ENCODE peak calls at places on chromosome X, in ten cellular contexts. S, F, D, C, M, Q, N, L, J and B are unnamed samples.
A peak's percentile ranks its signal among the peaks of the same experiment; 100 is the strongest.

GRCh38 chrX:9260603-9261002 is 204.3 kb upstream of the TBL1X start:
- DNase-seq in S (no peak), F (no peak), D (no peak), C (no peak), M (no peak), Q (no peak), N (no peak), L (no peak), J (no peak), B (no peak)

GRCh38 chrX:153459976-153460375 is 10.4 kb downstream of the HAUS7 start:
- DNase-seq in S (peak; percentile 35), F (no peak), D (no peak), C (no peak), M (no peak), Q (no peak), N (no peak), L (no peak), J (no peak), B (no peak)

GRCh38 chrX:49995021-49995731 is 72.8 kb downstream of the CLCN5 start:
- DNase-seq in S (peak; percentile 77), F (no peak), D (no peak), C (no peak), M (peak; percentile 4), Q (no peak), N (no peak), L (peak; percentile 28), J (no peak), B (no peak)

GRCh38 chrX:119516157-119516702 is 48.0 kb downstream of the SLC25A5 start:
- DNase-seq in S (peak; percentile 78), F (no peak), D (peak; percentile 32), C (peak; percentile 39), M (peak; percentile 76), Q (no peak), N (peak; percentile 23), L (peak; percentile 39), J (no peak), B (peak; percentile 27)

GRCh38 chrX:33198561-33199279 is 12.6 kb downstream of the DMD start:
- DNase-seq in S (no peak), F (no peak), D (no peak), C (no peak), M (no peak), Q (no peak), N (no peak), L (no peak), J (no peak), B (no peak)

GRCh38 chrX:71128166-71128833 is 9.9 kb downstream of the MED12 start:
- DNase-seq in S (peak; percentile 2), F (no peak), D (no peak), C (no peak), M (no peak), Q (no peak), N (no peak), L (no peak), J (no peak), B (no peak)

GRCh38 chrX:71919436-71919835 is 8.8 kb downstream of the NHSL2 start:
- DNase-seq in S (peak; percentile 53), F (no peak), D (no peak), C (no peak), M (no peak), Q (no peak), N (no peak), L (no peak), J (no peak), B (no peak)

GRCh38 chrX:119240356-119240755 is 4.3 kb downstream of the PGRMC1 start:
- DNase-seq in S (peak; percentile 46), F (no peak), D (no peak), C (no peak), M (no peak), Q (no peak), N (no peak), L (no peak), J (no peak), B (no peak)

GRCh38 chrX:22748093-22748999 is 251.4 kb upstream of the DDX53 start:
- DNase-seq in S (peak; percentile 57), F (peak; percentile 9), D (peak; percentile 23), C (no peak), M (peak; percentile 32), Q (no peak), N (peak; percentile 35), L (peak; percentile 19), J (peak; percentile 18), B (peak; percentile 50)

GRCh38 chrX:150759568-150760416 is 66.6 kb downstream of the MTMR1 start:
- DNase-seq in S (no peak), F (no peak), D (no peak), C (no peak), M (no peak), Q (peak; percentile 28), N (no peak), L (no peak), J (no peak), B (no peak)

GRCh38 chrX:39605866-39606265 is 491.9 kb downstream of the BCOR start:
- DNase-seq in S (no peak), F (no peak), D (no peak), C (no peak), M (no peak), Q (no peak), N (no peak), L (no peak), J (no peak), B (no peak)

GRCh38 chrX:154411322-154411980 is at the start of gene TAFAZZIN:
- DNase-seq in S (peak; percentile 66), F (no peak), D (peak; percentile 71), C (no peak), M (peak; percentile 82), Q (no peak), N (peak; percentile 84), L (no peak), J (peak; percentile 45), B (peak; percentile 79)

GRCh38 chrX:85084770-85085393 is 81.2 kb downstream of the APOOL start:
- DNase-seq in S (peak; percentile 40), F (no peak), D (peak; percentile 10), C (peak; percentile 8), M (peak; percentile 40), Q (no peak), N (no peak), L (peak; percentile 1), J (no peak), B (peak; percentile 5)
- TF ChIP-seq CTCF in S (peak; percentile 69), F (no peak), D (peak; percentile 70), C (peak; percentile 65), M (peak; percentile 39), Q (peak; percentile 87), N (peak; percentile 58), L (no peak), J (peak; percentile 59), B (peak; percentile 73)

DNA sequence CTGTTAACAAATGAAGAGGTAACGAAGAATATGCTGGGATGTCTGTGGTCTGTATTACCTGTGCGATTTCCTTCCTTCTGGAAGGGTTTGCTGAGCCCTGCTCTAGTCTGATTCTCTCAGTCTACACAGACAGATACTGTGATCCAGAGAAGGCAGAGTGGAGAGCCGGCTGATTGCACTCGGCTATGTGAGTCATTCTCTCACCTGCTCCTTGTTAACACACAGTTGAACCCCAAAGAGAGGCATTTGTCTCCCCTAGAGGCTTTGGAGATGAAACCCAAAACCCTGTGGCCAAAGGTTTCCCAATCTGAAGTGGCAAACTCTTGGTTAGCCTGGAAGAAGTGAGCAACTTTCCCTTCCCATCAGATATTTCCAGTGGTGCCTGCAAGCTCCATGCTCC is 78.1 kb upstream of the GPC4 start:
- DNase-seq in S (no peak), F (no peak), D (no peak), C (no peak), M (no peak), Q (no peak), N (no peak), L (no peak), J (no peak), B (no peak)
- H3K4me1 ChIP-seq in S (no peaks in the 10 kb centered on the region), F (no peaks in the 10 kb centered on the region), D (no peaks in the 10 kb centered on the region), C (no peaks in the 10 kb centered on the region), M (no peaks in the 10 kb centered on the region), Q (no peaks in the 10 kb centered on the region), N (peaks cover 4% of the 10 kb centered on the region), L (no peaks in the 10 kb centered on the region), J (no peaks in the 10 kb centered on the region), B (no peaks in the 10 kb centered on the region)

GRCh38 chrX:371907-372306 is 14.8 kb downstream of the PPP2R3B start:
- DNase-seq in S (no peak), F (no peak), D (no peak), C (no peak), M (peak; percentile 8), Q (no peak), N (no peak), L (no peak), J (no peak), B (no peak)

GRCh38 chrX:369563-370101 is 17.1 kb downstream of the PPP2R3B start:
- DNase-seq in S (no peak), F (no peak), D (no peak), C (no peak), M (no peak), Q (no peak), N (no peak), L (no peak), J (no peak), B (no peak)

GRCh38 chrX:372856-373640 is 13.7 kb downstream of the PPP2R3B start:
- DNase-seq in S (peak; percentile 29), F (no peak), D (no peak), C (no peak), M (no peak), Q (no peak), N (no peak), L (no peak), J (no peak), B (no peak)

GRCh38 chrX:370244-370962 is 16.3 kb downstream of the PPP2R3B start:
- DNase-seq in S (no peak), F (no peak), D (no peak), C (no peak), M (no peak), Q (no peak), N (no peak), L (no peak), J (no peak), B (no peak)

DNA sequence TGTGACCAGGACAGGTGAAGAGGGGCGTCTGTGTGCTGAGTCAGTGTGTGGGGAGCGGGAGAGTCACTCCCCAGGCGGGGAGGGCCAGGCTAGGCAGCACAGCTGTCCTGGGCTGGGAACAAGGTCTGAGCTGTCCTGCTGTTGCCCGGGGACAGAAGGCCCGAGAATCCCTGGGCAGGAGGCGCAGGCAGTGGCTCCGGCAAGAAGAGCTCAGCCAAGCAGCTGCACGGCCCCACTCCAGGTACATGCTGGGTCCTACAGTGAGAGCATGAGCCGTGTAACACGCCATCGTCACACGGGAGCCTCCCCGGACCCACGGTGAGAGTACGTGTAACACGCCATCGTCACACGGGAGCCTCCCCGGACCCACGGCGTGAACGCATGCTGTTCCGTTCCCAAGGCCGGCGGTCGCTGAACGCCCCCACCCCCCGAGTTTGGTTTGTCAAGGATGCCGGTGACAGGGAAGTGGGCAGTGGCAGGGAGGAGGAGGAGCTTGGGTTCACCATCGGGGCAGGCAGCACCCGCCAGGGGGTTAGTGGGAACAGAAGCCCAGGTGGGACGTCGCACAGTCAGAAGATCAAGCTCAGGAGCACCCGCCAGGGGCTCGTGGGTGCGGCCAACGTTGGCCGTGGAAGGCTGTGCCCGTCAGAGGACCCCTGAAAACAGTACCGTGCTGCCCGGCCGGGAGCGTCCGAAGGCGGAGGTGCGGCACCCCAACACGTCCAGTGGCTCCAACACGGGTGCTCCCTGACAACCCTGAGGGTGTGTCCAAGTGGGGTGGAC is 15.6 kb downstream of the PPP2R3B start:
- DNase-seq in S (no peak), F (no peak), D (no peak), C (no peak), M (no peak), Q (no peak), N (no peak), L (no peak), J (no peak), B (no peak)
- H3K4me3 ChIP-seq in S (no peak overlapping the region), F (no peak overlapping the region), D (no peak overlapping the region), C (no peak overlapping the region), M (no peak overlapping the region), Q (peak overlapping the region; percentile 21), N (no peak overlapping the region), L (no peak overlapping the region), J (no peak overlapping the region), B (no peak overlapping the region)

GRCh38 chrX:117996918-117997480 is 119.6 kb downstream of the KLHL13 start:
- DNase-seq in S (no peak), F (no peak), D (no peak), C (no peak), M (no peak), Q (no peak), N (no peak), L (no peak), J (no peak), B (no peak)
- TF ChIP-seq CTCF in S (peak; percentile 23), F (no peak), D (no peak), C (peak; percentile 45), M (no peak), Q (peak; percentile 51), N (peak; percentile 26), L (peak; percentile 15), J (no peak), B (peak; percentile 76)